ENCODE peak calls at places on chromosome 17, in ten cellular contexts. One of them, this sample, is unnamed.

GRCh38 chr17:82118178-82118814 is 20.3 kb upstream of the FASN start:
- DNase-seq in IMR-90: no peak
- DNase-seq in colonic mucosa: no peak
- DNase-seq in heart right ventricle: no peak
- DNase-seq in prostate gland: no peak
- DNase-seq in lung: no peak
- DNase-seq in MM.1S: no peak
- DNase-seq in sigmoid colon: no peak
- DNase-seq in A549: no peak
- DNase-seq in lower lobe of right lung: no peak
- DNase-seq in this sample: no peak

GRCh38 chr17:17001874-17002520 is 30.1 kb upstream of the TNFRSF13B start:
- DNase-seq in lung: peak
- DNase-seq in MM.1S: peak
- DNase-seq in sigmoid colon: peak
- DNase-seq in lower lobe of right lung: peak
- DNase-seq in prostate gland: peak
- DNase-seq in heart right ventricle: peak
- DNase-seq in colonic mucosa: peak
- DNase-seq in IMR-90: peak
- DNase-seq in A549: peak
- DNase-seq in this sample: peak

GRCh38 chr17:5667871-5668270 is 83.6 kb upstream of the NLRP1 start:
- DNase-seq in prostate gland: no peak
- DNase-seq in sigmoid colon: no peak
- DNase-seq in MM.1S: peak
- DNase-seq in IMR-90: no peak
- DNase-seq in A549: peak
- DNase-seq in lung: no peak
- DNase-seq in heart right ventricle: no peak
- DNase-seq in colonic mucosa: no peak
- DNase-seq in lower lobe of right lung: no peak
- DNase-seq in this sample: no peak

GRCh38 chr17:80509311-80509710 is 32.9 kb upstream of the NPTX1 start:
- DNase-seq in colonic mucosa: no peak
- DNase-seq in IMR-90: no peak
- DNase-seq in MM.1S: no peak
- DNase-seq in heart right ventricle: no peak
- DNase-seq in prostate gland: no peak
- DNase-seq in sigmoid colon: no peak
- DNase-seq in lower lobe of right lung: no peak
- DNase-seq in A549: no peak
- DNase-seq in lung: no peak
- DNase-seq in this sample: no peak

GRCh38 chr17:69812240-69812837 is 262.7 kb upstream of the KCNJ16 start:
- DNase-seq in IMR-90: no peak
- DNase-seq in prostate gland: no peak
- DNase-seq in heart right ventricle: no peak
- DNase-seq in lung: no peak
- DNase-seq in MM.1S: no peak
- DNase-seq in sigmoid colon: no peak
- DNase-seq in A549: peak
- DNase-seq in colonic mucosa: no peak
- DNase-seq in lower lobe of right lung: no peak
- DNase-seq in this sample: no peak

GRCh38 chr17:49486012-49486641 is 9.0 kb upstream of the NGFR start:
- DNase-seq in lung: no peak
- DNase-seq in heart right ventricle: no peak
- DNase-seq in sigmoid colon: no peak
- DNase-seq in A549: no peak
- DNase-seq in prostate gland: no peak
- DNase-seq in colonic mucosa: no peak
- DNase-seq in IMR-90: no peak
- DNase-seq in lower lobe of right lung: no peak
- DNase-seq in MM.1S: no peak
- DNase-seq in this sample: no peak

GRCh38 chr17:82273327-82274133 is at the start of gene CSNK1D:
- DNase-seq in A549: peak
- DNase-seq in IMR-90: peak
- DNase-seq in lung: peak
- DNase-seq in colonic mucosa: peak
- DNase-seq in MM.1S: peak
- DNase-seq in lower lobe of right lung: peak
- DNase-seq in sigmoid colon: peak
- DNase-seq in heart right ventricle: peak
- DNase-seq in prostate gland: peak
- DNase-seq in this sample: peak

GRCh38 chr17:27293359-27293897 is 486 bp upstream of the WSB1 start:
- DNase-seq in IMR-90: no peak
- DNase-seq in heart right ventricle: no peak
- DNase-seq in colonic mucosa: peak
- DNase-seq in lower lobe of right lung: no peak
- DNase-seq in sigmoid colon: peak
- DNase-seq in A549: no peak
- DNase-seq in lung: no peak
- DNase-seq in MM.1S: no peak
- DNase-seq in prostate gland: no peak
- DNase-seq in this sample: no peak

GRCh38 chr17:17672453-17673368 is 8.5 kb upstream of the RAI1 start:
- DNase-seq in heart right ventricle: no peak
- DNase-seq in lung: no peak
- DNase-seq in IMR-90: no peak
- DNase-seq in A549: no peak
- DNase-seq in lower lobe of right lung: no peak
- DNase-seq in MM.1S: no peak
- DNase-seq in colonic mucosa: no peak
- DNase-seq in sigmoid colon: no peak
- DNase-seq in prostate gland: no peak
- DNase-seq in this sample: no peak

DNA sequence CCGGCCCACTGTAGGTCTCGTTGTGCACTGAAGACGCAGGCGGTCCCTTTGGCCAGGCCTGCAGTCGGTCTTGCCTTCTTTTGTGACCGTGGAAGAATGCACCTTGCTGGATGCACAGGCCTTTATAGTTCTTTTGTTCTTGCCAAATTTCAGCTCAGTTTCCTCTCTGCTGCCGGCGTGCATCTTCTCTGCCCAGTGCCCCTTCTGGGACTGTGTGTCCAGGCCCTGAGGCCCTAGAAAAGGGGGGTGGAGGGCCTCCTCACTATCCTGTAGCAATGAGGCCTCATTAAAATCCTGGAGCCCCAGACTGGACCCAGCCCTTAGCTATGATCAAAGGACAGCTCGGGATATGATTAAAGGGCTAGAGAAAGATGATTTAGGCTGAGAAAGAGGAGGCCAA is 229.8 kb downstream of the SEC14L1 start:
- DNase-seq in lower lobe of right lung: peak
- DNase-seq in heart right ventricle: no peak
- DNase-seq in MM.1S: no peak
- DNase-seq in prostate gland: no peak
- DNase-seq in sigmoid colon: peak
- DNase-seq in IMR-90: no peak
- DNase-seq in A549: no peak
- DNase-seq in colonic mucosa: no peak
- DNase-seq in lung: no peak
- DNase-seq in this sample: no peak
- H3K27ac ChIP-seq in lower lobe of right lung: peak
- H3K27ac ChIP-seq in heart right ventricle: no peak
- H3K27ac ChIP-seq in MM.1S: peak
- H3K27ac ChIP-seq in prostate gland: peak
- H3K27ac ChIP-seq in sigmoid colon: peak
- H3K27ac ChIP-seq in IMR-90: no peak
- H3K27ac ChIP-seq in A549: peak
- H3K27ac ChIP-seq in colonic mucosa: no peak
- H3K27ac ChIP-seq in lung: no peak
- H3K27ac ChIP-seq in this sample: no peak

DNA sequence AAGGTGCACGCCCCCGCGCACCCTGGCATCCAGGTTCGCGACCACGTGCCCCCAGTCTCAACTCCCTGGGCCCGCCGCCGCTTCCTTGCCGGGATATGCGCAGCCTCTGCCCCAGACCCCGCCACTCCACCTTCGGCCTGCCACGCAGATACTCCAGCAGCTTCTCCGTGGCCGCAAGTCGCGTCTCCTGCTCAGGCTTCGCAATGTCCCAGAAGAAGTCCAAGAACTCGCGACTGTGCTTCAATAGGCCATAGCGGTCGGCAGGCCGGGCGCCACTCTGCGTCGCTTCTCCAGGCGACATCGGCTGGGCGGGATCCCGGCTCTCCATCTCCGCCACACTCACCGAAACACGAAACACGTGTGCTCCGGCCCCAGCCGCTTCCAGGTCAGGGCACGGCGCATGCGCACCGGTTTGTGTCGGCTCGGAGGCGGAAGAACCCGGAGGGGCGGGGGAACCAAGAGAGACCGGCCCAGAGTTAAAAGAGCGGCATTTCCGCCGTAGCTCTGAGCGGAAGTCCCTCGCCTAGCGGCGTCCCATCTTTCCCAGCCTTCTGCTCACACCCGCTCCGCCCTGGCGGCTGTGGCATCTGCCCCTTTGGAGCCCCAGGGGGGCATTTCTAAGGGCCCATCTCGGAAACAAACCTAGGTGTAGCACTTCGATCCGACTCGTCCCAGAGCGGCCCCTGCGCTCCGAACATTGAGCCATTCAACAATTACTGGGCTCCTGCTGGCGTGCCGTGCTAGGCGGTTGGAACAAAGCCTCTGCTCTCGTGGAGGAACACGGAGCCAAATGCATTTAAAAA is at the start of gene MYBBP1A:
- DNase-seq in heart right ventricle: peak
- DNase-seq in MM.1S: peak
- DNase-seq in IMR-90: peak
- DNase-seq in A549: peak
- DNase-seq in lower lobe of right lung: peak
- DNase-seq in prostate gland: peak
- DNase-seq in colonic mucosa: peak
- DNase-seq in sigmoid colon: peak
- DNase-seq in lung: peak
- DNase-seq in this sample: peak
- TF ChIP-seq CTCF in heart right ventricle: peak
- TF ChIP-seq CTCF in MM.1S: peak
- TF ChIP-seq CTCF in IMR-90: peak
- TF ChIP-seq CTCF in A549: no peak
- TF ChIP-seq CTCF in lower lobe of right lung: peak
- TF ChIP-seq CTCF in prostate gland: peak
- TF ChIP-seq CTCF in colonic mucosa: no peak
- TF ChIP-seq CTCF in sigmoid colon: peak
- TF ChIP-seq CTCF in lung: peak
- TF ChIP-seq CTCF in this sample: peak

GRCh38 chr17:41797377-41797776 is 10.9 kb upstream of the JUP start:
- DNase-seq in lung: no peak
- DNase-seq in IMR-90: no peak
- DNase-seq in A549: no peak
- DNase-seq in colonic mucosa: no peak
- DNase-seq in heart right ventricle: no peak
- DNase-seq in prostate gland: no peak
- DNase-seq in lower lobe of right lung: no peak
- DNase-seq in MM.1S: no peak
- DNase-seq in sigmoid colon: no peak
- DNase-seq in this sample: no peak

GRCh38 chr17:41794603-41794975 is 8.1 kb upstream of the JUP start:
- DNase-seq in A549: no peak
- DNase-seq in MM.1S: no peak
- DNase-seq in prostate gland: no peak
- DNase-seq in sigmoid colon: no peak
- DNase-seq in lung: no peak
- DNase-seq in lower lobe of right lung: no peak
- DNase-seq in IMR-90: no peak
- DNase-seq in heart right ventricle: no peak
- DNase-seq in colonic mucosa: no peak
- DNase-seq in this sample: no peak

GRCh38 chr17:41792835-41793748 is 6.6 kb upstream of the JUP start:
- DNase-seq in heart right ventricle: peak
- DNase-seq in MM.1S: no peak
- DNase-seq in lower lobe of right lung: peak
- DNase-seq in IMR-90: peak
- DNase-seq in colonic mucosa: peak
- DNase-seq in lung: peak
- DNase-seq in A549: peak
- DNase-seq in prostate gland: peak
- DNase-seq in sigmoid colon: no peak
- DNase-seq in this sample: no peak

GRCh38 chr17:41796066-41796895 is 9.8 kb upstream of the JUP start:
- DNase-seq in lower lobe of right lung: no peak
- DNase-seq in A549: no peak
- DNase-seq in prostate gland: no peak
- DNase-seq in sigmoid colon: no peak
- DNase-seq in MM.1S: no peak
- DNase-seq in heart right ventricle: no peak
- DNase-seq in lung: no peak
- DNase-seq in IMR-90: no peak
- DNase-seq in colonic mucosa: no peak
- DNase-seq in this sample: no peak

GRCh38 chr17:41793749-41794602 is 7.5 kb upstream of the JUP start:
- DNase-seq in MM.1S: no peak
- DNase-seq in heart right ventricle: no peak
- DNase-seq in IMR-90: peak
- DNase-seq in A549: no peak
- DNase-seq in colonic mucosa: peak
- DNase-seq in prostate gland: no peak
- DNase-seq in sigmoid colon: no peak
- DNase-seq in lower lobe of right lung: no peak
- DNase-seq in lung: no peak
- DNase-seq in this sample: no peak
- H3K4me3 ChIP-seq in MM.1S: no peak
- H3K4me3 ChIP-seq in heart right ventricle: peak
- H3K4me3 ChIP-seq in IMR-90: no peak
- H3K4me3 ChIP-seq in A549: peak
- H3K4me3 ChIP-seq in colonic mucosa: no peak
- H3K4me3 ChIP-seq in prostate gland: no peak
- H3K4me3 ChIP-seq in sigmoid colon: no peak
- H3K4me3 ChIP-seq in lower lobe of right lung: no peak
- H3K4me3 ChIP-seq in lung: no peak
- H3K4me3 ChIP-seq in this sample: no peak

DNA sequence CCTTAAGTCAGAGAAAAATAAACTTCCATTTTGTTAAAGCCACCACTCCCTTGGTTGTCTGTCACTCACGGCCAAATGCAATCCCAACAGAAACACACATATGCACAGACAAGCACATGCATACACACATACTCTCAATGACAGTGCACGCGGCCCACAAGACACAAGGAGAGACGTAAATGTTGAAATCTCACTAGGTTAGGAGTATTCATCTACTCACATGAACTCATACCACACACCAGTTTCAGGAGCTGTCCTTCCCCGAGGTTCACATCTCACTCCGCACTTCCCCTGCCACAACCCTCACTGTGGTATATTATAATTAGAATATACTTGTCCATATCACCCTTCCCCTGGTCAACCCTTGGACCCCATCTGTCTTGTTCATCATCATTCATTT is 30.5 kb upstream of the CRYBA1 start:
- DNase-seq in prostate gland: no peak
- DNase-seq in colonic mucosa: no peak
- DNase-seq in A549: no peak
- DNase-seq in lung: no peak
- DNase-seq in IMR-90: no peak
- DNase-seq in lower lobe of right lung: no peak
- DNase-seq in MM.1S: no peak
- DNase-seq in sigmoid colon: no peak
- DNase-seq in heart right ventricle: no peak
- DNase-seq in this sample: no peak
- H3K27ac ChIP-seq in prostate gland: no peak
- H3K27ac ChIP-seq in colonic mucosa: no peak
- H3K27ac ChIP-seq in A549: no peak
- H3K27ac ChIP-seq in lung: no peak
- H3K27ac ChIP-seq in IMR-90: no peak
- H3K27ac ChIP-seq in lower lobe of right lung: no peak
- H3K27ac ChIP-seq in MM.1S: no peak
- H3K27ac ChIP-seq in sigmoid colon: no peak
- H3K27ac ChIP-seq in heart right ventricle: no peak
- H3K27ac ChIP-seq in this sample: no peak

GRCh38 chr17:7589204-7589868 is 558 bp downstream of the SOX15 start:
- DNase-seq in prostate gland: peak
- DNase-seq in lung: peak
- DNase-seq in lower lobe of right lung: peak
- DNase-seq in IMR-90: peak
- DNase-seq in A549: peak
- DNase-seq in MM.1S: no peak
- DNase-seq in colonic mucosa: peak
- DNase-seq in heart right ventricle: peak
- DNase-seq in sigmoid colon: peak
- DNase-seq in this sample: no peak
- TF ChIP-seq CTCF in prostate gland: peak
- TF ChIP-seq CTCF in lung: peak
- TF ChIP-seq CTCF in lower lobe of right lung: peak
- TF ChIP-seq CTCF in IMR-90: peak
- TF ChIP-seq CTCF in A549: peak
- TF ChIP-seq CTCF in MM.1S: no peak
- TF ChIP-seq CTCF in colonic mucosa: peak
- TF ChIP-seq CTCF in heart right ventricle: peak
- TF ChIP-seq CTCF in sigmoid colon: peak
- TF ChIP-seq CTCF in this sample: peak

This sample was measured in AG04450.